ENCODE peak calls at places on chromosome 9, in ten cellular contexts. One of them, this sample, is unnamed.

GRCh38 chr9:93209097-93209496 is 25.2 kb downstream of the WNK2 start:
- DNase-seq in HepG2: peak
- DNase-seq in uterus: no peak
- DNase-seq in lower leg skin: no peak
- DNase-seq in endothelial cell of umbilical vein: no peak
- DNase-seq in transverse colon: peak
- DNase-seq in A549: no peak
- DNase-seq in IMR-90: no peak
- DNase-seq in body of pancreas: peak
- DNase-seq in ovary: no peak
- DNase-seq in this sample: no peak

GRCh38 chr9:95211028-95211427 is 106.5 kb downstream of the FANCC start:
- DNase-seq in IMR-90: no peak
- DNase-seq in transverse colon: no peak
- DNase-seq in body of pancreas: no peak
- DNase-seq in endothelial cell of umbilical vein: no peak
- DNase-seq in uterus: no peak
- DNase-seq in HepG2: no peak
- DNase-seq in A549: no peak
- DNase-seq in lower leg skin: no peak
- DNase-seq in ovary: no peak
- DNase-seq in this sample: no peak

GRCh38 chr9:106929471-106930198 is 66.7 kb downstream of the ZNF462 start:
- DNase-seq in transverse colon: no peak
- DNase-seq in lower leg skin: no peak
- DNase-seq in IMR-90: peak
- DNase-seq in endothelial cell of umbilical vein: peak
- DNase-seq in uterus: no peak
- DNase-seq in HepG2: no peak
- DNase-seq in body of pancreas: peak
- DNase-seq in ovary: no peak
- DNase-seq in A549: no peak
- DNase-seq in this sample: no peak

GRCh38 chr9:81465468-81466002 is 223.8 kb downstream of the TLE1 start:
- DNase-seq in body of pancreas: no peak
- DNase-seq in endothelial cell of umbilical vein: no peak
- DNase-seq in lower leg skin: no peak
- DNase-seq in ovary: no peak
- DNase-seq in A549: peak
- DNase-seq in HepG2: no peak
- DNase-seq in transverse colon: no peak
- DNase-seq in uterus: no peak
- DNase-seq in IMR-90: peak
- DNase-seq in this sample: no peak

GRCh38 chr9:1032181-1032580 is 18.0 kb upstream of the DMRT2 start:
- DNase-seq in uterus: no peak
- DNase-seq in IMR-90: no peak
- DNase-seq in lower leg skin: no peak
- DNase-seq in body of pancreas: no peak
- DNase-seq in HepG2: no peak
- DNase-seq in endothelial cell of umbilical vein: no peak
- DNase-seq in transverse colon: no peak
- DNase-seq in ovary: no peak
- DNase-seq in A549: no peak
- DNase-seq in this sample: no peak

GRCh38 chr9:107389617-107390071 is 99.9 kb downstream of the KLF4 start:
- DNase-seq in ovary: no peak
- DNase-seq in IMR-90: peak
- DNase-seq in lower leg skin: peak
- DNase-seq in body of pancreas: peak
- DNase-seq in uterus: peak
- DNase-seq in transverse colon: peak
- DNase-seq in endothelial cell of umbilical vein: no peak
- DNase-seq in HepG2: peak
- DNase-seq in A549: peak
- DNase-seq in this sample: no peak

GRCh38 chr9:108562176-108562575 is 293.6 kb downstream of the ACTL7B start:
- DNase-seq in endothelial cell of umbilical vein: no peak
- DNase-seq in HepG2: no peak
- DNase-seq in transverse colon: no peak
- DNase-seq in ovary: no peak
- DNase-seq in lower leg skin: peak
- DNase-seq in A549: no peak
- DNase-seq in body of pancreas: no peak
- DNase-seq in IMR-90: no peak
- DNase-seq in uterus: no peak
- DNase-seq in this sample: peak

GRCh38 chr9:94892675-94893074 is 166.2 kb downstream of the AOPEP start:
- DNase-seq in A549: no peak
- DNase-seq in transverse colon: no peak
- DNase-seq in HepG2: no peak
- DNase-seq in uterus: no peak
- DNase-seq in body of pancreas: no peak
- DNase-seq in lower leg skin: peak
- DNase-seq in IMR-90: no peak
- DNase-seq in endothelial cell of umbilical vein: no peak
- DNase-seq in ovary: no peak
- DNase-seq in this sample: no peak

GRCh38 chr9:86795861-86796497 is 151.3 kb downstream of the GAS1 start:
- DNase-seq in A549: no peak
- DNase-seq in uterus: peak
- DNase-seq in transverse colon: no peak
- DNase-seq in ovary: peak
- DNase-seq in HepG2: no peak
- DNase-seq in IMR-90: peak
- DNase-seq in lower leg skin: peak
- DNase-seq in body of pancreas: peak
- DNase-seq in endothelial cell of umbilical vein: no peak
- DNase-seq in this sample: no peak

DNA sequence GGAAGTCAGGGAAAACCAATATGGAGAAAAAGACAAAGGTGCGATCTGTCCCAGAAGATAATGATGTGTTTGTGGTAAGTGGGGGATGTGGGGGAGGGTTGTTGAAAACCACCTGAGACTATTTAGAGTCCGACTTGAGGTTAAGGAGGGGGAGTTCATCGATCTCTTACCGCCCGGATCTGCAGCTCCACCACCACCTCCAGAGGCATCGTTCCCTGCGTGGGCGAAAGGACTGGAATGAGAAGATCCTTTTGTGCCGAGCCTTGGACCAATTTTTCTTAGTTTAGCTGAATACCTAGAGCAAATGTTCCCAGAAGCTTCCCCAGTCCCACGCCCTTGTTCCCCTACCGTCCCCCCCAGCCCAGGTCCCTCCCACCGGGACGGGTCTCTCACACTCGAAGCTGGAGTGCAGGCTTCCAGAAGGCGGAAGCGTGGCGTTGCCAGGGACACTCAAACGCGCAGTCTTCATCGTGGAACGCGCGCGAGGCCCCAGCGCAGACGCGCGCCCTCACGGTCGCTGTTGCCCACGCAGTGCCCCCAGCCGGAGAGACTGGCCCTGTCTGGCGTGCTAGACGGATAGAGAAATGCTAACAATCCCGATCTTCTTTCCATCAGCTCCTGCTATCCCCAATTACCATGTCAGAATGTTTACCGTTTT is at the start of gene SPATA6L:
- DNase-seq in transverse colon: peak
- DNase-seq in endothelial cell of umbilical vein: peak
- DNase-seq in body of pancreas: peak
- DNase-seq in HepG2: peak
- DNase-seq in lower leg skin: peak
- DNase-seq in IMR-90: peak
- DNase-seq in uterus: peak
- DNase-seq in ovary: peak
- DNase-seq in A549: peak
- DNase-seq in this sample: peak
- TF ChIP-seq POLR2A in transverse colon: peak
- TF ChIP-seq POLR2A in endothelial cell of umbilical vein: no peak
- TF ChIP-seq POLR2A in body of pancreas: peak
- TF ChIP-seq POLR2A in HepG2: peak
- TF ChIP-seq POLR2A in lower leg skin: no peak
- TF ChIP-seq POLR2A in IMR-90: no peak
- TF ChIP-seq POLR2A in uterus: peak
- TF ChIP-seq POLR2A in ovary: no peak
- TF ChIP-seq POLR2A in A549: peak
- TF ChIP-seq POLR2A in this sample: no peak

DNA sequence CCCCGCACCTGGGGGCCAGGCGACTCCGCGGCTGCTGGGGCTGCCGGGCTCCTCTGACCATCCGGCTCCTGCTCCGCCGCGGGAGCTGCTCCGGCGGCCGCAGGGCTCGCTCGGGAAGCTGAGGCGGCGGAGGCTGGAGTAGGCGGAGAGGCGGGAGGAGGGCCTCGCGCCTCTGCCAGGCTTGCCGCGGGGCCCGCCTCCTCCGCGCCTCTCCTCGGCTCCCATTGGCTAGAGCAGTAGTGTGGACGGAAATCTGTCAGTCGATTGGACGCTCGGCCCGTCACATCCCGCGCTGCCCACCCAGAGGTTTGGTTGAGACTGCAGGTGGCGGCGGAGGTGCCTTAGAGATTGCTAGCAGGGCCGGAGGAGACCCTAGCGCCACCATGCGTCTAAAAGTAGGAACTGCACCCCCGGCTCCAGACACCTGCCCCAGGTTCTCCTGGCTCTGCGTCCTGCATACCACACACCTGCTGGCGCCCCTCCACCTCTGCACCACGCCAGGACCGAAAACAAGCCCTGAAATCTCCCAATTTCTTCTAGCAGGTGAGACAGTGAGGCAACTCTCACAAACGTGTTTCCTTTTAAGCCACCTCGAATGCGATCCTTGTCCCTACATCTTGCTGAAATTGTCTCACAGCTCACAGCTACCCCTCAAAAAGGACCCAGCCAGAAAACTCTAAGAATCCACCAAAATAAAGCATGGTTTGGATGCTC is at the start of gene SCAI:
- DNase-seq in HepG2: peak
- DNase-seq in transverse colon: peak
- DNase-seq in body of pancreas: peak
- DNase-seq in uterus: peak
- DNase-seq in ovary: peak
- DNase-seq in lower leg skin: peak
- DNase-seq in IMR-90: peak
- DNase-seq in A549: peak
- DNase-seq in endothelial cell of umbilical vein: peak
- DNase-seq in this sample: peak
- TF ChIP-seq POLR2A in HepG2: peak
- TF ChIP-seq POLR2A in transverse colon: peak
- TF ChIP-seq POLR2A in body of pancreas: peak
- TF ChIP-seq POLR2A in uterus: peak
- TF ChIP-seq POLR2A in ovary: no peak
- TF ChIP-seq POLR2A in lower leg skin: no peak
- TF ChIP-seq POLR2A in IMR-90: peak
- TF ChIP-seq POLR2A in A549: peak
- TF ChIP-seq POLR2A in endothelial cell of umbilical vein: peak
- TF ChIP-seq POLR2A in this sample: peak

DNA sequence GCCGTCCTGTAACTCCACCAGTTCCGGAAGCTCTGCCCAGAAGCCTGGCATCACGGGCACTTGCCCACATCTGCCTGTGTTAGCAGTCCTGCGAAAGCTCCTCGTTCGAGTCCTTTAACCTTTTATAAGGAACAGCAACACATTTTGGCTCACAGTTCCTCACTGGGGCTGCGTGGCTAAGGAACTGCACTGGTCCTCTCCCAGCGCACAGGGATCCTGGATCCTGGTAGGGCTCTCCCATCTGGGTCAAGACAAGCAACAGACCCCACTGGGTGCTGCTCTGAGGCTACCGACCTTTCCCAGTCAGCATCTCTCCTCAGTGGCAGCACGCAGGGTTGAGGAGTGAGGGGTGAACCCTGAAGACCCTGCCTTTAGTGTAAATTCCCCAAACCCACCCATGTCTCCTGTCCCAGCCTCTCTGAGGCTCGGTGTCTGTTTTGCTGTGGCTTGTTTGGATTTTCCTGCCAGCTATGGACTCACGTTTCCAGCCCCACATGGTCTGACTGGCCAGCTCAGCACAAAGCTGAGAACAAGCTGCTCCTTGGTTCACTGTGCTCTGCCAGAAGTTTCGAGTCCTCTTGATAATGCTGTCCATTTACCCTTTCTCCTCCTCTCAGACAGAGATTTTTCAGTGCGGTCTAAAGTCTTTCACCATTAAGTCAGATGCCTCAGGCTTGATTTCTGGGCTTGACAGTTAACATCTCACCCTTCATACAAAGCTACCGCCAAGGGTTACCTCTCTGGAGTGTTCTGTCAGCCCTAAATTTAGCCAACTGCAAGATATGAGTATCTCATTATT is 80.0 kb downstream of the AK8 start:
- DNase-seq in HepG2: no peak
- DNase-seq in A549: no peak
- DNase-seq in ovary: peak
- DNase-seq in lower leg skin: no peak
- DNase-seq in endothelial cell of umbilical vein: no peak
- DNase-seq in IMR-90: no peak
- DNase-seq in transverse colon: no peak
- DNase-seq in body of pancreas: peak
- DNase-seq in uterus: no peak
- DNase-seq in this sample: no peak
- TF ChIP-seq POLR2A in HepG2: no peak
- TF ChIP-seq POLR2A in A549: no peak
- TF ChIP-seq POLR2A in ovary: no peak
- TF ChIP-seq POLR2A in lower leg skin: no peak
- TF ChIP-seq POLR2A in endothelial cell of umbilical vein: no peak
- TF ChIP-seq POLR2A in IMR-90: no peak
- TF ChIP-seq POLR2A in transverse colon: no peak
- TF ChIP-seq POLR2A in body of pancreas: no peak
- TF ChIP-seq POLR2A in uterus: no peak
- TF ChIP-seq POLR2A in this sample: no peak

GRCh38 chr9:133463234-133463863 is 3.6 kb downstream of the CACFD1 start:
- DNase-seq in body of pancreas: peak
- DNase-seq in endothelial cell of umbilical vein: no peak
- DNase-seq in HepG2: no peak
- DNase-seq in uterus: no peak
- DNase-seq in lower leg skin: no peak
- DNase-seq in IMR-90: no peak
- DNase-seq in transverse colon: no peak
- DNase-seq in ovary: no peak
- DNase-seq in A549: peak
- DNase-seq in this sample: no peak

GRCh38 chr9:133459476-133460404 is at the start of gene CACFD1:
- DNase-seq in body of pancreas: peak
- DNase-seq in ovary: peak
- DNase-seq in endothelial cell of umbilical vein: peak
- DNase-seq in transverse colon: peak
- DNase-seq in A549: peak
- DNase-seq in uterus: peak
- DNase-seq in lower leg skin: peak
- DNase-seq in HepG2: peak
- DNase-seq in IMR-90: peak
- DNase-seq in this sample: peak

GRCh38 chr9:133461975-133462374 is 2.2 kb downstream of the CACFD1 start:
- DNase-seq in body of pancreas: peak
- DNase-seq in A549: no peak
- DNase-seq in endothelial cell of umbilical vein: no peak
- DNase-seq in lower leg skin: no peak
- DNase-seq in IMR-90: no peak
- DNase-seq in ovary: no peak
- DNase-seq in uterus: no peak
- DNase-seq in transverse colon: no peak
- DNase-seq in HepG2: peak
- DNase-seq in this sample: no peak

GRCh38 chr9:133458643-133459312 is 1.0 kb upstream of the CACFD1 start:
- DNase-seq in HepG2: peak
- DNase-seq in uterus: no peak
- DNase-seq in endothelial cell of umbilical vein: no peak
- DNase-seq in IMR-90: no peak
- DNase-seq in ovary: no peak
- DNase-seq in A549: no peak
- DNase-seq in transverse colon: no peak
- DNase-seq in lower leg skin: no peak
- DNase-seq in body of pancreas: no peak
- DNase-seq in this sample: no peak

GRCh38 chr9:133460405-133461175 is 812 bp downstream of the CACFD1 start:
- DNase-seq in IMR-90: no peak
- DNase-seq in HepG2: peak
- DNase-seq in endothelial cell of umbilical vein: peak
- DNase-seq in transverse colon: peak
- DNase-seq in A549: peak
- DNase-seq in ovary: no peak
- DNase-seq in body of pancreas: peak
- DNase-seq in uterus: peak
- DNase-seq in lower leg skin: peak
- DNase-seq in this sample: peak
- TF ChIP-seq POLR2A in IMR-90: no peak
- TF ChIP-seq POLR2A in HepG2: no peak
- TF ChIP-seq POLR2A in endothelial cell of umbilical vein: no peak
- TF ChIP-seq POLR2A in transverse colon: peak
- TF ChIP-seq POLR2A in A549: no peak
- TF ChIP-seq POLR2A in ovary: no peak
- TF ChIP-seq POLR2A in body of pancreas: peak
- TF ChIP-seq POLR2A in uterus: no peak
- TF ChIP-seq POLR2A in lower leg skin: no peak
- TF ChIP-seq POLR2A in this sample: no peak